ENCODE peak calls at places on chromosome 14, in eight cellular contexts. O, Y, U, B, M, N, J and C are unnamed samples. For H3K27me3, the result is how much of the 10 kb centered on the place peaks cover.

GRCh38 chr14:64763801-64764511 is 59.7 kb downstream of the PLEKHG3 start:
- DNase-seq in O (no peak), Y (no peak), U (peak), M (peak), N (no peak), B (peak), J (peak), C (peak)

GRCh38 chr14:69319911-69320310 is 60.0 kb downstream of the GALNT16 start:
- DNase-seq in O (no peak), J (no peak), Y (no peak), M (no peak), U (no peak), N (no peak), B (no peak), C (no peak)

GRCh38 chr14:24389266-24389855 is 9.4 kb upstream of the NYNRIN start:
- DNase-seq in J (peak), N (no peak), M (no peak), O (no peak), B (no peak), U (no peak), Y (no peak), C (no peak)

GRCh38 chr14:65334765-65335411 is 77.6 kb upstream of the FUT8 start:
- DNase-seq in N (no peak), O (peak), J (no peak), U (no peak), M (no peak), B (peak), Y (no peak), C (no peak)

GRCh38 chr14:67522270-67522669 is 10.8 kb upstream of the PLEKHH1 start:
- DNase-seq in M (no peak), N (no peak), U (no peak), J (no peak), O (no peak), Y (no peak), B (peak), C (no peak)

GRCh38 chr14:79473676-79474075 is 737.6 kb downstream of the DIO2 start:
- DNase-seq in B (peak), M (no peak), O (no peak), Y (no peak), U (no peak), J (no peak), N (no peak), C (no peak)

GRCh38 chr14:60217713-60218112 is 31.3 kb upstream of the PPM1A start:
- DNase-seq in U (no peak), N (no peak), Y (no peak), B (no peak), J (no peak), O (no peak), M (no peak), C (no peak)

GRCh38 chr14:32044454-32044853 is 32.6 kb upstream of the ARHGAP5 start:
- DNase-seq in B (no peak), J (no peak), M (no peak), U (no peak), O (no peak), N (no peak), Y (no peak), C (no peak)

GRCh38 chr14:73153272-73153671 is 17.0 kb downstream of the PSEN1 start:
- DNase-seq in B (no peak), J (peak), N (no peak), Y (no peak), U (no peak), O (no peak), M (no peak), C (no peak)

GRCh38 chr14:52338282-52338681 is 24.2 kb downstream of the PTGER2 start:
- DNase-seq in Y (no peak), B (no peak), M (no peak), J (peak), O (no peak), N (peak), U (no peak), C (no peak)

GRCh38 chr14:76514599-76514998 is 138.7 kb downstream of the ESRRB start:
- DNase-seq in Y (no peak), M (peak), N (no peak), J (peak), O (no peak), U (no peak), B (no peak), C (peak)

GRCh38 chr14:67943947-67944346 is 124.4 kb downstream of the RAD51B start:
- DNase-seq in J (peak), U (peak), Y (no peak), O (peak), B (peak), N (peak), M (peak), C (peak)

GRCh38 chr14:88863167-88863566 is 38.7 kb downstream of the TTC8 start:
- DNase-seq in O (no peak), J (no peak), U (no peak), M (no peak), B (no peak), N (no peak), Y (no peak), C (no peak)

GRCh38 chr14:22465201-22465835 is 123.7 kb downstream of the DAD1 start:
- DNase-seq in U (no peak), J (no peak), N (no peak), O (no peak), M (no peak), B (no peak), Y (no peak), C (no peak)

GRCh38 chr14:104239185-104239775 is 100.9 kb downstream of the KIF26A start:
- DNase-seq in O (no peak), B (no peak), U (peak), Y (no peak), M (no peak), J (no peak), N (no peak), C (no peak)

GRCh38 chr14:90061849-90062794 is at the start of gene KCNK13:
- DNase-seq in J (no peak), N (no peak), Y (no peak), U (peak), O (no peak), M (peak), B (peak), C (no peak)

GRCh38 chr14:90060312-90060964 is 1.4 kb upstream of the KCNK13 start:
- DNase-seq in O (peak), U (peak), J (peak), B (peak), M (peak), N (no peak), Y (no peak), C (peak)

GRCh38 chr14:90058876-90059458 is 2.8 kb upstream of the KCNK13 start:
- DNase-seq in M (no peak), J (no peak), O (no peak), B (no peak), U (no peak), N (no peak), Y (no peak), C (no peak)

GRCh38 chr14:90062852-90063539 is 1.2 kb downstream of the KCNK13 start:
- DNase-seq in B (no peak), Y (no peak), N (no peak), J (no peak), M (no peak), O (no peak), U (no peak), C (no peak)

DNA sequence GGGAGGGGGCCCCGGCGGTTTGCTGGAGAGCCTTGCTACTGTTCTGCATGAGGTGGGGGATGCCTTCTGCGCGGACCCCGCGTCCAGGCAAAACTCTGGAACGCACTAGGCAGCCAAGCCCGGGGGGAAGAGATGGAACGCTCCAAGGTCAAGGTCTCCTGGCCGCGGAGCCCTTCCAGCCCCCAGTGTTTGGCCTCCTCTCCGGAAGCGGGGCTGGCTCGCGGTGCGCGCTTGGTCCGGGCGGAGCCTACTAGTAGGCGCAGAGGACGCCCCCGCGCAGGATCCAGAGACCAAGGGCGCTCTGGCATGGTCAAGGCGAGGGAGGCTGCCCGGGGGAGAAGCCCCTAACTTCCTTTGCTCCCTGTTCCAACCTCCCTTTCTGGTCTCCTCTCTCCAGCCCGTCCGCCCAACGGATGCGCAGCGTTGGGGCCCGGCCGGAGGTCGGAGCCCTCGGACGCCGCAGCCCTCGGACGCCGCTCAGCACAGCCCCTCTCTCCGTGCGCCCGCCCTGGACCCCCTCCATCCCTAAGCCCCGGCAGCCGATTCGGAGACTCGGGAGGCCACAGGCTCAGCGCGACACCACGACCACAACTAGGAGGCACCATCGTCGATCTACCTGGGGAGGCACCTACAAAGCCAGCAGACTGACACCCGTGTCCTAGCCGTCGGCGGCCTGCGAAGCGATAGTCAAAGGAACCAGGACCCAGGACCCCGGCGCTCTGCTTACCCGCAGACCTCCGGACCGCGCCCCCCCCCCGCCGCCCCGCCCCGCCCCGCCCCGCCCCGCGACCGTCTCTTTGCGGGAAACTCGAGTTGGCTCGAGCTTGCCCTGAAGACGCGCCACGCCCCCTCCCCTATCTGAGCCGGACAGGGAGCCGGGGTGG is 587 bp upstream of the KCNK13 start:
- DNase-seq in U (no peak), Y (no peak), N (no peak), J (no peak), O (no peak), B (peak), M (no peak), C (no peak)
- H3K27me3 ChIP-seq in U (half or more), Y (under half), N (half or more), J (half or more), O (under half), B (half or more), M (under half), C (half or more)

DNA sequence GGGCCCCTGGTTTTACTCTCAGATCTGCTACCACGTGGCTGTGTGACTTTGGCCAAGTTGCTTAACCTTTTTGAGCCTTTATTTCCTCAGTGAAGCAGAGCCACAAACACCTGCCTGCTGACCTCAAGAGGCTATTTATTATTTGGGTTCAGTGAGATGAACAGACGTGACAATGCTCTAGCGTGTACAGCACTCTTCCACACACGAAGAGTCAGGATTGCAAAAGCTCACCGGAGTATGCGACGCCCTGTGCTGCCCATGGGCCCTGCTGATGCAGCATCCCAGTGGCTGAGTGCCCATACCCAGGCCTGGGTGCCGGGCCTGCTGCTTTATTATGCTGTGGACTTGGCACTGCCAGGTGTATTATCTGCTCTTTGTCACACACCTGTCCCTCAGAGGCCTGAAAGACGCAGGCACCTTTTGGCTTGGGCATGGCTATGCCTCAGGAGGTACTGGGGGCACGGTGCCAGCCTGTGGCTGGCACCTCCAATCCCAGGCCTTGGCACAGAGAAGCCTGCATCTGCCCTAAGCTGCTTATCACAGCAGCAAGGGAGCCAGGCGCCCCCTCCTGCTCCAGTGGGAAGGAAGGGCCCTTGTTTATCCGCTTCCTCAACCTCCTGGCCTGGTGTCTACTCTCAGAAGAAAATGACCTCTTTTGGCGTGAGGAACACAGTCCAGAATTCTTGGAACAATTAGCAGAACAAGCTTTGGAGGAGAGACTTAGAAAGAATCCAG is 22.3 kb upstream of the TC2N start:
- DNase-seq in M (peak), N (no peak), B (no peak), Y (no peak), J (no peak), O (no peak), U (no peak), C (no peak)
- H3K4me3 ChIP-seq in M (no peak), N (no peak), B (no peak), Y (no peak), J (no peak), O (no peak), U (no peak), C (no peak)

GRCh38 chr14:56808314-56809201 is 1.7 kb downstream of the OTX2 start:
- DNase-seq in N (no peak), U (no peak), Y (no peak), O (no peak), M (no peak), B (peak), J (no peak), C (no peak)

GRCh38 chr14:56809262-56810215 is 740 bp downstream of the OTX2 start:
- DNase-seq in B (peak), Y (no peak), M (no peak), U (no peak), N (no peak), O (no peak), J (no peak), C (no peak)

GRCh38 chr14:56811596-56812363 is 1.5 kb upstream of the OTX2 start:
- DNase-seq in U (no peak), O (no peak), Y (no peak), N (no peak), B (peak), J (no peak), M (no peak), C (no peak)

GRCh38 chr14:56810850-56811595 is 744 bp upstream of the OTX2 start:
- DNase-seq in Y (no peak), B (peak), O (no peak), U (no peak), M (no peak), J (no peak), N (no peak), C (no peak)

DNA sequence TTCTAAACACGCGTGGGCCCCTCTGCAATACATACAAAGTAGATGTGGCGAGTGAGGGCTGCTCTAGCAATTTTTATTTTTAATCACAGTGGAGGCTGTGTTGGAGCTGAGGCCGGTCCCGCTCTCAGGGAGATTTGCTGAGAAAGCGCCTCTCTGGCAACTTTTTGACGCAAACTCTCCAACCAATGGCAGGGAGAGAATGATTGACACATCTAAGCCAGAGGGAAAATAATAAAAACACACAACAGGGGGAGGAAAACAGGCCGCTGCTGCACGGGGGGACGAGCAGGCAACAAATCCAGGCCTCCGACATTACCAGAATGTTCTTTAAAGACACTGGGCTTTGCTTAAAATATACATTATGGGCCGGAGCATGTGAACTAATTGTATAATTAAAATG is at the start of gene OTX2:
- DNase-seq in B (peak), Y (no peak), O (no peak), N (no peak), J (no peak), M (no peak), U (no peak), C (no peak)
- H3K27me3 ChIP-seq in B (under half), Y (under half), O (under half), N (half or more), J (half or more), M (half or more), U (half or more), C (half or more)

GRCh38 chr14:97219356-97220017 is 422.3 kb downstream of the VRK1 start:
- DNase-seq in Y (no peak), M (no peak), O (no peak), B (no peak), U (no peak), N (no peak), J (no peak), C (no peak)
- H3K4me3 ChIP-seq in Y (peak), M (no peak), O (peak), B (peak), U (peak), N (peak), J (peak), C (no peak)